ENCODE peak calls at places on chromosomes 3 and 15, in five cellular contexts. M is body of pancreas; P is CD8-positive, alpha-beta T cell; Y is mesendoderm; F is lung. D is an unnamed sample.

GRCh38 chr3:153182491-153182890 is 20.5 kb downstream of the RAP2B start:
- DNase-seq in M (no peak), P (no peak), Y (no peak), F (no peak), D (no peak)

GRCh38 chr3:80040113-80040512 is 272.3 kb upstream of the ROBO1 start:
- DNase-seq in M (no peak), P (no peak), Y (no peak), F (no peak), D (no peak)

GRCh38 chr3:32147935-32148334 is 41.5 kb downstream of the GPD1L start:
- DNase-seq in M (no peak), P (no peak), Y (no peak), F (no peak), D (no peak)

GRCh38 chr3:126941721-126942270 is 41.1 kb upstream of the PLXNA1 start:
- DNase-seq in M (no peak), P (no peak), Y (no peak), F (no peak), D (no peak)

GRCh38 chr3:50204804-50205718 is at the start of gene SLC38A3:
- DNase-seq in M (peak; percentile 75), P (no peak), Y (peak; percentile 50), F (no peak), D (no peak)

GRCh38 chr15:70375006-70375409 is 277.3 kb upstream of the TLE3 start:
- DNase-seq in M (no peak), P (no peak), Y (no peak), F (no peak), D (no peak)

GRCh38 chr15:60087561-60087960 is 83.5 kb downstream of the FOXB1 start:
- DNase-seq in M (no peak), P (no peak), Y (no peak), F (no peak), D (no peak)

GRCh38 chr3:10394491-10395025 is 73.6 kb upstream of the SEC13 start:
- DNase-seq in M (no peak), P (no peak), Y (no peak), F (no peak), D (no peak)

GRCh38 chr15:45230246-45230965 is 21.6 kb upstream of the SLC28A2 start:
- DNase-seq in M (no peak), P (no peak), Y (no peak), F (no peak), D (no peak)

GRCh38 chr3:42729404-42730145 is 27.0 kb upstream of the HHATL start:
- DNase-seq in M (no peak), P (peak; percentile 17), Y (no peak), F (no peak), D (no peak)

GRCh38 chr3:52031896-52032295 is 24.5 kb downstream of the DUSP7 start:
- DNase-seq in M (no peak), P (no peak), Y (no peak), F (no peak), D (no peak)

GRCh38 chr3:52034212-52034611 is 22.2 kb downstream of the DUSP7 start:
- DNase-seq in M (no peak), P (no peak), Y (no peak), F (no peak), D (no peak)

GRCh38 chr3:52030725-52031330 is 25.5 kb downstream of the DUSP7 start:
- DNase-seq in M (no peak), P (no peak), Y (no peak), F (no peak), D (no peak)

GRCh38 chr3:52034651-52035050 is 21.7 kb downstream of the DUSP7 start:
- DNase-seq in M (no peak), P (no peak), Y (no peak), F (no peak), D (no peak)

GRCh38 chr3:52032702-52033408 is 23.5 kb downstream of the DUSP7 start:
- DNase-seq in M (no peak), P (no peak), Y (no peak), F (no peak), D (no peak)
- H3K27ac ChIP-seq in M (no peak overlapping the region), P (no peak overlapping the region), Y (no peak overlapping the region), F (no peak overlapping the region), D (no peak overlapping the region)

DNA sequence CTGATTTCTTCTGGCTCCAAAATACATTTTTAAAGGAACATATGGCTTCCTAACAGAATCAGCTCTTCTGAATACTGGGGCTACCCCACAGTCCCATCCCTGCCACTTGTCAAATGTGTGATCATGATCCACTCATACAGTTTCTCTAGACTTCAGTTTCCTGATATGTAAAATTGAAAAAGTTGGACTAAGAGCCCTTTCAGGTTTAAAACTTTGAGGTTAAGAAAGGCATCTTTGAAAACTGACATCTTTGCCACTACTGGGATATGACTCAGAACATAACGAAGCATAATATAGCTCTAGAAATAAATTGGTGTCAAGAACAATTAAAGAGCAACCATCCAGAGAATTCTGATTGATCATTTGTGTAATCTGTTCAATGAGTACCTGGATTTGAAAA is 248.3 kb downstream of the IL5RA start:
- DNase-seq in M (no peak), P (no peak), Y (no peak), F (no peak), D (no peak)
- H3K27ac ChIP-seq in M (no peak overlapping the region), P (no peak overlapping the region), Y (no peak overlapping the region), F (no peak overlapping the region), D (no peak overlapping the region)

GRCh38 chr15:41627204-41627603 is 33.0 kb upstream of the MGA start:
- DNase-seq in M (no peak), P (no peak), Y (no peak), F (no peak), D (no peak)
- H3K27ac ChIP-seq in M (no peak overlapping the region), P (no peak overlapping the region), Y (no peak overlapping the region), F (no peak overlapping the region), D (no peak overlapping the region)

GRCh38 chr3:30456263-30456662 is 150.1 kb upstream of the TGFBR2 start:
- DNase-seq in M (no peak), P (no peak), Y (no peak), F (no peak), D (no peak)
- H3K27ac ChIP-seq in M (no peak overlapping the region), P (no peak overlapping the region), Y (no peak overlapping the region), F (no peak overlapping the region), D (no peak overlapping the region)

GRCh38 chr3:37028329-37028728 is 35.0 kb downstream of the MLH1 start:
- DNase-seq in M (peak; percentile 62), P (no peak), Y (no peak), F (no peak), D (no peak)

GRCh38 chr3:37029516-37030163 is 36.3 kb downstream of the MLH1 start:
- DNase-seq in M (no peak), P (no peak), Y (no peak), F (no peak), D (no peak)

GRCh38 chr3:37029111-37029510 is 35.8 kb downstream of the MLH1 start:
- DNase-seq in M (no peak), P (no peak), Y (no peak), F (no peak), D (no peak)

GRCh38 chr3:37031115-37031682 is 37.9 kb downstream of the MLH1 start:
- DNase-seq in M (no peak), P (no peak), Y (no peak), F (no peak), D (no peak)

DNA sequence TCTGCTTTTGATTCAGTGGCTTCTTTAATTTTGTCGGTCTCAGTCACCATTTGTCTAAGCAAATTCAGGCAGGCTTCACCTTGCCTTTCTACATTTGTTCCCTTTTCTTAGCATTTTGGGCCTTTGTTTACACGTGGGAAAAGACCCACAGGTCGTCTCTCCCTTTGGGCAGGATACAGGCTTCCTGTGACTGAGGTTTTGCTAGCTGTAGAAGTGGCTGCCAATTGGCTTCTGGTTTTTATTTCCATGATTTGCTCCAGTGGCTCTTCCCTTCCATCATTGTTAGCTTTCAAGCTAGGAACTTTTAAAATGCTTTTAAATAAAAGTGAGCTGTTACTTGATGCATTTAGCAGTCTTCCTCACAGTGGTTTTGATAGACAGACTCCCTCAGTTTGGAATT is 37.3 kb downstream of the MLH1 start:
- DNase-seq in M (no peak), P (no peak), Y (no peak), F (no peak), D (no peak)
- H3K27ac ChIP-seq in M (no peak overlapping the region), P (no peak overlapping the region), Y (no peak overlapping the region), F (no peak overlapping the region), D (no peak overlapping the region)

GRCh38 chr15:41996376-41996775 is 24.0 kb upstream of the EHD4 start:
- DNase-seq in M (no peak), P (no peak), Y (no peak), F (no peak), D (no peak)

GRCh38 chr15:41994171-41994650 is 21.9 kb upstream of the EHD4 start:
- DNase-seq in M (no peak), P (no peak), Y (no peak), F (no peak), D (no peak)

GRCh38 chr15:41996921-41997592 is 23.8 kb downstream of the PLA2G4E start:
- DNase-seq in M (no peak), P (no peak), Y (no peak), F (no peak), D (no peak)

GRCh38 chr15:41994772-41995475 is 22.6 kb upstream of the EHD4 start:
- DNase-seq in M (no peak), P (no peak), Y (peak; percentile 69), F (no peak), D (no peak)

GRCh38 chr15:41995476-41995855 is 23.1 kb upstream of the EHD4 start:
- DNase-seq in M (no peak), P (no peak), Y (no peak), F (no peak), D (no peak)
- H3K27ac ChIP-seq in M (no peak overlapping the region), P (no peak overlapping the region), Y (no peak overlapping the region), F (no peak overlapping the region), D (no peak overlapping the region)

GRCh38 chr3:141391298-141392017 is 23.2 kb downstream of the ZBTB38 start:
- DNase-seq in M (no peak), P (no peak), Y (no peak), F (no peak), D (no peak)
- H3K27ac ChIP-seq in M (no peak overlapping the region), P (no peak overlapping the region), Y (no peak overlapping the region), F (peak overlapping the region; percentile 82), D (no peak overlapping the region)

DNA sequence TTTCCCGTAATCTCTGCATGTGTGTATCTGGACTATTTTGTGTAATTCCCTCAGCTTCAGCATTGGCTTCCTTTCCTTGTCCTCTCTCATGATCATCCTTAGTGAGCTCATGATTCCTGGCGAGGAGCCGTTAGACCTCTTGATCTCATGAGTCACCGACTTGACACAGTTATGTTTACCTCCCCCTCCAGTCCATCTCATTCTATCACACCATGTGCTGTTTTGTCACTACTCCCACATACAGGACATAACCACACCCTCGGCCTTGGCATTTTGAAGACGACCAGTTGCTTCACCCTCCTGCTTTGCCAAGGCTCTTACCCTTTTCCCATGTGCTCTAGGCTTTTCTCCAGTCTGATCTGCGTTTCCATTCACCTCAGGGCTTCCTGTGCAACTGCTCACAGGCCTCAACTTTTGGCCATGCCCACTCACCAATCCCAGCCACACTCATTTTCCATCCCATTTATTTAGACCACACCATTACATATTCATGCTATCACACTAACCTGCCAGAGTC is 41.5 kb downstream of the CP start:
- DNase-seq in M (peak; percentile 87), P (no peak), Y (no peak), F (peak; percentile 85), D (no peak)
- H3K27ac ChIP-seq in M (peak overlapping the region; percentile 35), P (no peak overlapping the region), Y (no peak overlapping the region), F (peak overlapping the region; percentile 64), D (no peak overlapping the region)